ENCODE peak calls at places on chromosomes 5 and 9, in five cellular contexts. One of them, this sample, is unnamed.

GRCh38 chr5:135319928-135320606 is 79.0 kb downstream of the MACROH2A1 start:
- DNase-seq in thoracic aorta: no peak
- DNase-seq in Peyer's patch: no peak
- DNase-seq in stomach: peak; percentile 11
- DNase-seq in endodermal cell: peak; percentile 78
- DNase-seq in this sample: peak; percentile 51

GRCh38 chr9:134211811-134212460 is 47.6 kb upstream of the RNU6ATAC start:
- DNase-seq in Peyer's patch: no peak
- DNase-seq in endodermal cell: no peak
- DNase-seq in stomach: no peak
- DNase-seq in thoracic aorta: no peak
- DNase-seq in this sample: no peak

GRCh38 chr5:145704724-145705123 is 130.4 kb downstream of the PRELID2 start:
- DNase-seq in endodermal cell: no peak
- DNase-seq in stomach: no peak
- DNase-seq in thoracic aorta: no peak
- DNase-seq in Peyer's patch: no peak
- DNase-seq in this sample: no peak

GRCh38 chr9:14616188-14616982 is 76.8 kb downstream of the ZDHHC21 start:
- DNase-seq in endodermal cell: no peak
- DNase-seq in thoracic aorta: no peak
- DNase-seq in Peyer's patch: no peak
- DNase-seq in stomach: no peak
- DNase-seq in this sample: peak; percentile 16

GRCh38 chr5:160045004-160045403 is 36.1 kb downstream of the TTC1 start:
- DNase-seq in endodermal cell: no peak
- DNase-seq in thoracic aorta: no peak
- DNase-seq in stomach: no peak
- DNase-seq in Peyer's patch: no peak
- DNase-seq in this sample: no peak

GRCh38 chr9:17389026-17389425 is 189.8 kb upstream of the SH3GL2 start:
- DNase-seq in thoracic aorta: no peak
- DNase-seq in stomach: no peak
- DNase-seq in Peyer's patch: no peak
- DNase-seq in endodermal cell: no peak
- DNase-seq in this sample: no peak

GRCh38 chr9:108837530-108837929 is 18.3 kb downstream of the ACTL7B start:
- DNase-seq in endodermal cell: no peak
- DNase-seq in Peyer's patch: no peak
- DNase-seq in stomach: no peak
- DNase-seq in thoracic aorta: no peak
- DNase-seq in this sample: no peak

GRCh38 chr5:92513067-92513466 is 1068.0 kb downstream of the NR2F1-AS1 start:
- DNase-seq in thoracic aorta: no peak
- DNase-seq in stomach: no peak
- DNase-seq in endodermal cell: no peak
- DNase-seq in Peyer's patch: no peak
- DNase-seq in this sample: no peak

DNA sequence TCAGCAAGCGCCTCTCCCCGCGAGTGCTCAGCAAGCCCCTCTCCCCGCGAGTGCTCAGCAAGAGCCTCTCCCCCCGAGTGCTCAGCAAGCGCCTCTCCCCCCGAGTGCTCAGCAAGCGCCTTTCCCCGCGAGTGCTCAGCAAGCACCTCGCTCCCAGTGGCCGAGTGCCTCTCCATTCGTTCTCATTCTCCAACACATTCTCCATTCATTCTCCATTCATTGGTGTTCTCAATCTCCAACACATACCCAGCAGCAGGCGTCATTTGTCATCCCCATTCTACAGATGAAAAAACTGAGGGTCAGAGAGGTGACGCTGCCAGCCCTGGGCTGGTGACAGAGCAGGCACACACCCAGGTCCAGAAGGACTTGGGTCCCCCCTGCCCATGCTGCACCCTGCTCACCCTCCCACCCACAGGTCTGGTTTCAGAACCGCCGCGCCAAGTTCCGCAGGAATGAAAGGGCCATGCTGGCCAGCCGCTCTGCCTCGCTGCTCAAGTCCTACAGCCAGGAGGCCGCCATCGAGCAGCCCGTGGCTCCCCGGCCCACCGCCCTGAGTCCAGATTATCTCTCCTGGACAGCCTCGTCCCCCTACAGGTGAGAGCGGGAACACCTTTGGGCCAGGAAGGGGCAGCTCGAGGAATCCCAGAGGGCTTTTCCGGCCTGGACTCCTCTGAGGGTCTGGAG is 32.5 kb downstream of the PTGES start:
- DNase-seq in stomach: no peak
- DNase-seq in thoracic aorta: no peak
- DNase-seq in endodermal cell: peak; percentile 91
- DNase-seq in Peyer's patch: no peak
- DNase-seq in this sample: no peak
- TF ChIP-seq CTCF in stomach: no peak
- TF ChIP-seq CTCF in thoracic aorta: peak; percentile 28
- TF ChIP-seq CTCF in endodermal cell: peak; percentile 85
- TF ChIP-seq CTCF in Peyer's patch: no peak
- TF ChIP-seq CTCF in this sample: peak; percentile 47

GRCh38 chr9:89440548-89440947 is 57.4 kb downstream of the SEMA4D start:
- DNase-seq in stomach: peak; percentile 78
- DNase-seq in endodermal cell: no peak
- DNase-seq in Peyer's patch: no peak
- DNase-seq in thoracic aorta: no peak
- DNase-seq in this sample: no peak

GRCh38 chr9:89442016-89442415 is 55.9 kb downstream of the SEMA4D start:
- DNase-seq in endodermal cell: no peak
- DNase-seq in Peyer's patch: no peak
- DNase-seq in thoracic aorta: no peak
- DNase-seq in stomach: no peak
- DNase-seq in this sample: no peak

GRCh38 chr9:89441655-89441970 is 56.3 kb downstream of the SEMA4D start:
- DNase-seq in Peyer's patch: no peak
- DNase-seq in thoracic aorta: no peak
- DNase-seq in endodermal cell: no peak
- DNase-seq in stomach: no peak
- DNase-seq in this sample: no peak

GRCh38 chr9:89440046-89440445 is 57.9 kb downstream of the SEMA4D start:
- DNase-seq in endodermal cell: no peak
- DNase-seq in thoracic aorta: no peak
- DNase-seq in Peyer's patch: no peak
- DNase-seq in stomach: no peak
- DNase-seq in this sample: no peak

GRCh38 chr9:89440951-89441654 is 56.8 kb downstream of the SEMA4D start:
- DNase-seq in thoracic aorta: no peak
- DNase-seq in stomach: peak; percentile 78
- DNase-seq in Peyer's patch: no peak
- DNase-seq in endodermal cell: no peak
- DNase-seq in this sample: no peak
- H3K4me1 ChIP-seq in thoracic aorta: peaks cover 4% of the 10 kb centered on the region
- H3K4me1 ChIP-seq in stomach: peaks cover 85% of the 10 kb centered on the region
- H3K4me1 ChIP-seq in Peyer's patch: peaks cover 69% of the 10 kb centered on the region
- H3K4me1 ChIP-seq in endodermal cell: no peaks in the 10 kb centered on the region
- H3K4me1 ChIP-seq in this sample: no peaks in the 10 kb centered on the region

DNA sequence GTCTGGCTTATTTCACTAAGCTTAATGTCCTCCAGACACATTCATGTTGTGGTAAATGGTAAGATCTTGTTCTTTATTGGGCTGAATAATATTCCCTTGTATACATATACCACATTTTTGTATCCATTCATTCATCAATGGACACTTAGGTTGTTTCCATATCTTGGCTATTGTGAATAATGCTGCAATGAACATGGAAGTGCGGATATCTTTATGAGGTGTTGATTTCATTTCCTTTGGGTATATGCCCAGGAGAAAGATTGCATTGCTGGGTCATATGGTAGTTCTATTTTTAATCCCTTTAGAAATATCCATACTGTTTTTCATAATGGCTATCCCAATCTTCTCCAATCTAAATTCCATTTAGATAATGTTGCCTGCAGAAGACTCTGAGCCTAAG is 77.9 kb upstream of the TNC start:
- DNase-seq in endodermal cell: no peak
- DNase-seq in stomach: no peak
- DNase-seq in Peyer's patch: no peak
- DNase-seq in thoracic aorta: no peak
- DNase-seq in this sample: no peak
- TF ChIP-seq CTCF in endodermal cell: no peak
- TF ChIP-seq CTCF in stomach: no peak
- TF ChIP-seq CTCF in Peyer's patch: no peak
- TF ChIP-seq CTCF in thoracic aorta: no peak
- TF ChIP-seq CTCF in this sample: no peak

GRCh38 chr9:93304574-93305496 is 120.9 kb downstream of the WNK2 start:
- DNase-seq in thoracic aorta: no peak
- DNase-seq in stomach: peak; percentile 65
- DNase-seq in Peyer's patch: peak; percentile 16
- DNase-seq in endodermal cell: peak; percentile 94
- DNase-seq in this sample: peak; percentile 61
- H3K4me1 ChIP-seq in thoracic aorta: no peaks in the 10 kb centered on the region
- H3K4me1 ChIP-seq in stomach: peaks cover 11% of the 10 kb centered on the region
- H3K4me1 ChIP-seq in Peyer's patch: peaks cover 27% of the 10 kb centered on the region
- H3K4me1 ChIP-seq in endodermal cell: no peaks in the 10 kb centered on the region
- H3K4me1 ChIP-seq in this sample: no peaks in the 10 kb centered on the region

DNA sequence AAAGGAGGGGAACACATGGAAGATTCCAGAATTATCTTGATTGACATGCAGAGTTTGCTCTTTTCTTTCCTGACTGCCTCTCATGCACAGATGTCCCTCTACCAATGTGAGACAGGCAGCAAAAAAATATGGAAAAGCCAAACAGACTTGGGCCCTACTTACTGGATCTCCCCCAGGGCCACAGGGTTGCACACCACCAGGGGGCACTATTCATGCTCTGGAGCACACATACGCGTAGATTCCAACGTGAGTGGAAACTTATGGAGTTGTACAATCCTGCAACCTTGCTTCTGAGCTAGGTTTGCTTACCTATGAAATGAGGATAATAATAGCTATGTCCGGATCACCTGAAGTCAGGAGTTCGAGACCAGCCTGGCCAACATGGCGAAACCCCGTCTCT is 319.5 kb downstream of the ARHGEF28 start:
- DNase-seq in stomach: no peak
- DNase-seq in Peyer's patch: no peak
- DNase-seq in thoracic aorta: no peak
- DNase-seq in endodermal cell: peak; percentile 71
- DNase-seq in this sample: no peak
- TF ChIP-seq CTCF in stomach: no peak
- TF ChIP-seq CTCF in Peyer's patch: no peak
- TF ChIP-seq CTCF in thoracic aorta: no peak
- TF ChIP-seq CTCF in endodermal cell: peak; percentile 70
- TF ChIP-seq CTCF in this sample: peak; percentile 11

DNA sequence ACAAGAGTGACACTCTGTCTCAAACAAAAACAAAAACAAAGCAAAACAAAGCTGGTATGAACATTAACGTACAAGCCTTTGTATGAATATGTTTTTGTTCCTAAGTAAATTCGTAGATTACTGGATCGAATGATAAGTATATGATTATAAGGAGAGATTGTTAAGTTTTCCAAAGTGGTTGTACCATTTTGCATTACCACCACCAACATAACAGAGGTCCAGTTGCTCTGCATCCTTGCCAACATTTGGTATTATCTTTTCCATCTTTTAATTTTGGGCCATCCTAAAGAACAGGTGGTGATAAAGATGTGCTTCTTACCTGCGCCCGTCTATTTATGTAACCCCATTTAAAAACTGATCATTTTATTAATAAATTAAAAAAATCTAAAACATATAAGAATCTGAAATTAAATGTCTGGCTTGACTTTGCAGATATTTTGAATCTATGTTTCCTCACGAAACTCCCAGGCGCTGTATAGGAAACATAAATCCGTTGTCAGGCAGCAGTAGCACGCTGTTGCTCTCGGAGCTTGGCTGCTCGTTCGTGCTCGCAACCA is 593 bp upstream of the NAA35 start:
- DNase-seq in endodermal cell: no peak
- DNase-seq in stomach: no peak
- DNase-seq in thoracic aorta: no peak
- DNase-seq in Peyer's patch: no peak
- DNase-seq in this sample: no peak
- H3K4me1 ChIP-seq in endodermal cell: no peaks in the 10 kb centered on the region
- H3K4me1 ChIP-seq in stomach: peaks cover 37% of the 10 kb centered on the region
- H3K4me1 ChIP-seq in thoracic aorta: peaks cover 10% of the 10 kb centered on the region
- H3K4me1 ChIP-seq in Peyer's patch: peaks cover 17% of the 10 kb centered on the region
- H3K4me1 ChIP-seq in this sample: peaks cover 13% of the 10 kb centered on the region

GRCh38 chr9:4229252-4229651 is 70.6 kb downstream of the GLIS3 start:
- DNase-seq in Peyer's patch: no peak
- DNase-seq in stomach: no peak
- DNase-seq in endodermal cell: no peak
- DNase-seq in thoracic aorta: no peak
- DNase-seq in this sample: no peak
- TF ChIP-seq CTCF in Peyer's patch: no peak
- TF ChIP-seq CTCF in stomach: no peak
- TF ChIP-seq CTCF in endodermal cell: no peak
- TF ChIP-seq CTCF in thoracic aorta: no peak
- TF ChIP-seq CTCF in this sample: no peak

DNA sequence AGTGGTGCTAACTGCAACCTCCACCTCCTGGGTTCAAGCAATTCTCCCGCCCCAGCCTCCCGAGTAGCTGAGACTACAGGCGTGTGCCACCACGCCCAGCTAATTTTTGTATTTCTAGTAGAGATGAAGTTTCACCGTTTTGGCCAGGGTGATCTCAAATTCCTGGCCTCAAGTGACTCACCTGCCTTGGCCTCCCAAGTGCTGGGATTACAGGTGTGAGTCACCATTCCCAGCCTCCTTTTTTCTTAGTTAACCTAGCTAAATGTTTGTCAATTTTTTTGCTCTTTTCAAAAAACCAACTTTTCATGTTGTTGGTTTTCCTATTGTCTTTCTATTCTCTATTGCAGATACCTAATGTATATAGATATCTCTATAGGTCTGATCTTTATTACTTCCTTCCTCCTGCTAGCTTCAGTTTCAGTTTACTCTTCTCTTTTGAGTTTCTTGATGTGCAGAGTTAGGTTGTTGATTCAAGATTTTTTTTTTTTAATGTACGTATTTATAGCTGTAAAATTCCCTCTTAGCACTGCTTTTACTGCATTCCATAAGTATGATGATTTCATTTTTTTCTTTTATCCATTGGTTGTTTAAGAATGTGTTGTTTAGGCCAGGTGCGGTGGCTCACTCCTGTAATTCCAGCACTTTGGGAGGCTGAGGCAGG is 32.9 kb downstream of the FGD3 start:
- DNase-seq in thoracic aorta: no peak
- DNase-seq in Peyer's patch: no peak
- DNase-seq in stomach: no peak
- DNase-seq in endodermal cell: no peak
- DNase-seq in this sample: no peak
- H3K4me1 ChIP-seq in thoracic aorta: no peaks in the 10 kb centered on the region
- H3K4me1 ChIP-seq in Peyer's patch: no peaks in the 10 kb centered on the region
- H3K4me1 ChIP-seq in stomach: no peaks in the 10 kb centered on the region
- H3K4me1 ChIP-seq in endodermal cell: no peaks in the 10 kb centered on the region
- H3K4me1 ChIP-seq in this sample: peaks cover 10% of the 10 kb centered on the region